ENCODE peak calls at places on chromosomes 1 and 21, in seven cellular contexts. Q is Right ventricle myocardium inferior, T is NCI-H2081 treated with DMSO at 0.1 percent for 48 hours, P is fibroblast of the aortic adventitia, D is NCI-H187, F is fibroblast of villous mesenchyme, H is transverse colon. O is an unnamed sample.

GRCh38 chr21:21101911-21102310 is 103.7 kb downstream of the NCAM2 start:
- DNase-seq in Q (no peak), T (no peak), P (peak), D (no peak), F (peak), H (no peak), O (no peak)

GRCh38 chr1:181117648-181118449 is 29.3 kb downstream of the IER5 start:
- DNase-seq in Q (no peak), T (no peak), P (no peak), D (peak), F (peak), H (peak), O (no peak)

GRCh38 chr1:64182207-64182606 is 21.2 kb upstream of the UBE2U start:
- DNase-seq in Q (no peak), T (no peak), P (no peak), D (no peak), F (no peak), H (no peak), O (no peak)

GRCh38 chr1:239719642-239720258 is 333.4 kb downstream of the CHRM3 start:
- DNase-seq in Q (no peak), T (no peak), P (no peak), D (no peak), F (no peak), H (peak), O (no peak)

GRCh38 chr1:228378453-228379164 is 28.0 kb downstream of the TRIM11 start:
- DNase-seq in Q (peak), T (peak), P (peak), D (no peak), F (peak), H (peak), O (peak)

GRCh38 chr1:214993419-214993818 is 89.1 kb upstream of the KCNK2 start:
- DNase-seq in Q (no peak), T (no peak), P (peak), D (no peak), F (no peak), H (no peak), O (no peak)

GRCh38 chr1:206505702-206506375 is 1.5 kb upstream of the RASSF5 start:
- DNase-seq in Q (no peak), T (no peak), P (peak), D (no peak), F (peak), H (no peak), O (no peak)

GRCh38 chr1:151720190-151720953 is 950 bp upstream of the RIIAD1 start:
- DNase-seq in Q (no peak), T (no peak), P (peak), D (no peak), F (peak), H (no peak), O (no peak)

GRCh38 chr1:19466112-19466561 is 19.2 kb downstream of the CAPZB start:
- DNase-seq in Q (no peak), T (no peak), P (no peak), D (no peak), F (peak), H (no peak), O (no peak)

GRCh38 chr1:53590581-53591515 is 131.6 kb downstream of the DMRTB1 start:
- DNase-seq in Q (no peak), T (no peak), P (peak), D (no peak), F (peak), H (peak), O (no peak)

GRCh38 chr21:45852886-45853400 is 128.6 kb upstream of the COL6A1 start:
- DNase-seq in Q (no peak), T (no peak), P (no peak), D (no peak), F (no peak), H (no peak), O (no peak)

GRCh38 chr1:40344597-40344996 is 27.5 kb upstream of the COL9A2 start:
- DNase-seq in Q (peak), T (no peak), P (peak), D (no peak), F (peak), H (peak), O (no peak)

GRCh38 chr1:31199301-31199790 is 40.3 kb downstream of the NKAIN1 start:
- DNase-seq in Q (no peak), T (no peak), P (no peak), D (no peak), F (no peak), H (no peak), O (no peak)

GRCh38 chr1:52552236-52552504 is 722 bp downstream of the TUT4 start:
- DNase-seq in Q (no peak), T (peak), P (peak), D (no peak), F (peak), H (peak), O (no peak)

GRCh38 chr1:167455786-167456446 is 62.4 kb downstream of the CD247 start:
- DNase-seq in Q (peak), T (no peak), P (peak), D (no peak), F (no peak), H (no peak), O (no peak)

GRCh38 chr1:112625696-112626095 is 6.1 kb downstream of the CAPZA1 start:
- DNase-seq in Q (no peak), T (no peak), P (peak), D (no peak), F (peak), H (no peak), O (no peak)

GRCh38 chr1:65105596-65105995 is 42.4 kb upstream of the AK4 start:
- DNase-seq in Q (no peak), T (no peak), P (no peak), D (no peak), F (no peak), H (no peak), O (no peak)

GRCh38 chr1:9490605-9491339 is 48.5 kb upstream of the SLC25A33 start:
- DNase-seq in Q (peak), T (no peak), P (peak), D (peak), F (peak), H (peak), O (no peak)

GRCh38 chr1:119602169-119602568 is 45.9 kb downstream of the ZNF697 start:
- DNase-seq in Q (no peak), T (no peak), P (no peak), D (no peak), F (no peak), H (no peak), O (no peak)

GRCh38 chr1:40838980-40839942 is 22.9 kb downstream of the CITED4 start:
- DNase-seq in Q (no peak), T (no peak), P (no peak), D (no peak), F (no peak), H (no peak), O (no peak)

GRCh38 chr1:35049116-35049515 is 17.4 kb upstream of the ZMYM6 start:
- DNase-seq in Q (no peak), T (no peak), P (peak), D (no peak), F (no peak), H (no peak), O (no peak)

GRCh38 chr1:193042766-193043691 is 16.1 kb downstream of the UCHL5 start:
- DNase-seq in Q (no peak), T (no peak), P (no peak), D (no peak), F (no peak), H (no peak), O (no peak)

GRCh38 chr1:66957938-66958337 is 33.1 kb downstream of the MIER1 start:
- DNase-seq in Q (no peak), T (no peak), P (no peak), D (no peak), F (no peak), H (no peak), O (no peak)

GRCh38 chr1:78114034-78114956 is 68.5 kb downstream of the GIPC2 start:
- DNase-seq in Q (no peak), T (peak), P (peak), D (peak), F (peak), H (peak), O (no peak)

GRCh38 chr21:45228171-45228641 is 59.5 kb downstream of the POFUT2 start:
- DNase-seq in Q (no peak), T (no peak), P (peak), D (no peak), F (peak), H (no peak), O (no peak)

GRCh38 chr1:230866171-230866811 is 2.0 kb downstream of the C1orf198 start:
- DNase-seq in Q (no peak), T (no peak), P (peak), D (no peak), F (no peak), H (no peak), O (no peak)

GRCh38 chr1:200610846-200611245 is 9.7 kb downstream of the KIF14 start:
- DNase-seq in Q (no peak), T (no peak), P (peak), D (no peak), F (peak), H (no peak), O (no peak)

GRCh38 chr1:203512830-203513578 is 19.1 kb downstream of the OPTC start:
- DNase-seq in Q (no peak), T (no peak), P (peak), D (no peak), F (peak), H (peak), O (no peak)

GRCh38 chr21:37828515-37828914 is 87.7 kb downstream of the KCNJ6 start:
- DNase-seq in Q (no peak), T (no peak), P (no peak), D (no peak), F (no peak), H (no peak), O (no peak)

GRCh38 chr1:201172999-201173610 is 17.5 kb upstream of the IGFN1 start:
- DNase-seq in Q (no peak), T (no peak), P (no peak), D (no peak), F (peak), H (no peak), O (no peak)

GRCh38 chr1:90220496-90220895 is 225.6 kb downstream of the ZNF326 start:
- DNase-seq in Q (no peak), T (no peak), P (no peak), D (no peak), F (no peak), H (no peak), O (no peak)

GRCh38 chr21:36113647-36114428 is 21.0 kb upstream of the CBR3 start:
- DNase-seq in Q (no peak), T (no peak), P (no peak), D (peak), F (peak), H (peak), O (no peak)

GRCh38 chr1:220817907-220818306 is 31.2 kb downstream of the MTARC1 start:
- DNase-seq in Q (no peak), T (no peak), P (peak), D (no peak), F (peak), H (no peak), O (no peak)

GRCh38 chr1:28359592-28360239 is 9.8 kb upstream of the PHACTR4 start:
- DNase-seq in Q (no peak), T (peak), P (peak), D (peak), F (peak), H (peak), O (peak)

GRCh38 chr1:183879966-183880365 is 75.0 kb downstream of the RGL1 start:
- DNase-seq in Q (no peak), T (no peak), P (no peak), D (no peak), F (peak), H (no peak), O (no peak)

GRCh38 chr1:214558002-214558770 is 6.8 kb upstream of the PTPN14 start:
- DNase-seq in Q (no peak), T (no peak), P (peak), D (no peak), F (peak), H (no peak), O (no peak)

O was measured in NCI-H1436 treated with DMSO at 0.1 percent for 48 hours.